ENCODE peak calls at places on chromosomes 3 and 15, in four cellular contexts. N is CD4-positive, alpha-beta T cell; I is heart right ventricle; F is lower lobe of right lung. V is an unnamed sample.

GRCh38 chr3:32703491-32703968 is 18.5 kb downstream of the CNOT10 start:
- DNase-seq in N (no peak), F (no peak), I (no peak), V (no peak)

GRCh38 chr3:9327578-9327977 is 35.3 kb upstream of the THUMPD3 start:
- DNase-seq in I (no peak), N (no peak), F (no peak), V (no peak)

GRCh38 chr15:79430901-79431635 is 1.1 kb upstream of the MINAR1 start:
- DNase-seq in I (no peak), F (no peak), N (no peak), V (no peak)

GRCh38 chr3:149475451-149476060 is 1.1 kb downstream of the TM4SF4 start:
- DNase-seq in F (no peak), N (no peak), I (no peak), V (no peak)

GRCh38 chr3:133021206-133021605 is 17.0 kb upstream of the TMEM108 start:
- DNase-seq in F (no peak), N (no peak), I (no peak), V (no peak)

GRCh38 chr3:184496933-184497332 is 64.7 kb upstream of the EPHB3 start:
- DNase-seq in F (no peak), I (no peak), N (no peak), V (no peak)

GRCh38 chr3:131072099-131072559 is 45.5 kb downstream of the NEK11 start:
- DNase-seq in I (no peak), N (no peak), F (no peak), V (no peak)

GRCh38 chr15:48389701-48390143 is 58.5 kb downstream of the DUT start:
- DNase-seq in F (no peak), I (no peak), N (no peak), V (no peak)

GRCh38 chr3:182837855-182838454 is 44.7 kb downstream of the ATP11B start:
- DNase-seq in N (no peak), I (no peak), F (no peak), V (no peak)

GRCh38 chr3:30655187-30655812 is 48.9 kb downstream of the TGFBR2 start:
- DNase-seq in I (no peak), N (no peak), F (no peak), V (no peak)

GRCh38 chr3:192054881-192055280 is 593.9 kb downstream of the PYDC2 start:
- DNase-seq in I (no peak), N (no peak), F (no peak), V (no peak)

GRCh38 chr15:79640206-79640605 is 208.1 kb downstream of the MINAR1 start:
- DNase-seq in I (peak), N (no peak), F (no peak), V (no peak)

GRCh38 chr3:72441284-72441994 is 406.8 kb downstream of the SHQ1 start:
- DNase-seq in I (no peak), N (no peak), F (no peak), V (no peak)

GRCh38 chr3:193996641-193997089 is 139.3 kb upstream of the HES1 start:
- DNase-seq in F (no peak), N (no peak), I (no peak), V (no peak)

GRCh38 chr3:64327039-64327804 is 102.0 kb upstream of the PRICKLE2 start:
- DNase-seq in N (no peak), I (peak), F (no peak), V (no peak)

GRCh38 chr3:57956119-57956832 is 51.9 kb upstream of the FLNB start:
- DNase-seq in I (no peak), F (no peak), N (no peak), V (no peak)

GRCh38 chr3:12159227-12159601 is 502 bp upstream of the TIMP4 start:
- DNase-seq in F (no peak), I (no peak), N (no peak), V (no peak)

GRCh38 chr15:62896969-62897486 is 145.5 kb upstream of the TPM1 start:
- DNase-seq in N (no peak), I (peak), F (peak), V (peak)

GRCh38 chr3:189080745-189081144 is 91.0 kb upstream of the TPRG1 start:
- DNase-seq in N (no peak), F (no peak), I (no peak), V (no peak)

GRCh38 chr3:159818399-159818798 is 170.2 kb upstream of the IL12A start:
- DNase-seq in I (peak), N (no peak), F (no peak), V (no peak)

GRCh38 chr15:59194639-59195325 is 11.9 kb upstream of the LDHAL6B start:
- DNase-seq in I (no peak), F (no peak), N (no peak), V (no peak)

GRCh38 chr3:5787863-5788488 is 600.5 kb downstream of the EDEM1 start:
- DNase-seq in N (no peak), F (no peak), I (peak), V (no peak)

GRCh38 chr3:48215019-48215418 is 8.3 kb upstream of the CAMP start:
- DNase-seq in I (peak), F (no peak), N (no peak), V (no peak)

GRCh38 chr3:179450901-179451334 is 352 bp downstream of the GNB4 start:
- DNase-seq in I (peak), N (no peak), F (no peak), V (no peak)

GRCh38 chr15:39585871-39586301 is 5.0 kb downstream of the THBS1 start:
- DNase-seq in F (no peak), N (no peak), I (no peak), V (no peak)

GRCh38 chr15:93414576-93415231 is 325.7 kb upstream of the RGMA start:
- DNase-seq in I (no peak), F (no peak), N (no peak), V (no peak)

GRCh38 chr3:192514754-192515660 is 212.3 kb downstream of the FGF12 start:
- DNase-seq in F (peak), I (peak), N (no peak), V (no peak)

GRCh38 chr3:151443583-151443982 is 17.3 kb downstream of the IGSF10 start:
- DNase-seq in I (no peak), F (no peak), N (no peak), V (no peak)

GRCh38 chr15:27844018-27844666 is 255.0 kb downstream of the OCA2 start:
- DNase-seq in N (no peak), F (no peak), I (no peak), V (no peak)

GRCh38 chr3:183116051-183116614 is 16.8 kb upstream of the MCCC1 start:
- DNase-seq in F (no peak), N (peak), I (no peak), V (no peak)

GRCh38 chr15:101013151-101013550 is 94.0 kb downstream of the LRRK1 start:
- DNase-seq in I (peak), F (no peak), N (no peak), V (no peak)

GRCh38 chr3:141538568-141538967 is 51.7 kb downstream of the RASA2 start:
- DNase-seq in N (no peak), I (no peak), F (no peak), V (no peak)

GRCh38 chr3:149114458-149114857 is 15.0 kb upstream of the HPS3 start:
- DNase-seq in F (no peak), N (no peak), I (no peak), V (no peak)

GRCh38 chr3:99419111-99419510 is 219.3 kb upstream of the COL8A1 start:
- DNase-seq in F (no peak), N (no peak), I (no peak), V (no peak)

GRCh38 chr3:122681294-122682015 is 816 bp downstream of the PARP14 start:
- DNase-seq in I (no peak), N (no peak), F (no peak), V (no peak)
- H3K27ac ChIP-seq in I (peak), N (peak), F (peak), V (peak)

GRCh38 chr3:100953103-100953502 is 40.1 kb downstream of the ABI3BP start:
- DNase-seq in N (no peak), I (no peak), F (no peak), V (no peak)
- TF ChIP-seq CTCF in N (no peak), I (no peak), F (no peak), V (no peak)

GRCh38 chr3:123684636-123685035 is 99.8 kb upstream of the HACD2 start:
- DNase-seq in F (no peak), I (no peak), N (no peak), V (no peak)
- H3K27ac ChIP-seq in F (no peak), I (no peak), N (no peak), V (peak)

GRCh38 chr3:195001961-195002861 is 268.7 kb downstream of the XXYLT1 start:
- DNase-seq in I (peak), F (peak), N (peak), V (no peak)
- TF ChIP-seq CTCF in I (peak), F (peak), N (peak), V (peak)

DNA sequence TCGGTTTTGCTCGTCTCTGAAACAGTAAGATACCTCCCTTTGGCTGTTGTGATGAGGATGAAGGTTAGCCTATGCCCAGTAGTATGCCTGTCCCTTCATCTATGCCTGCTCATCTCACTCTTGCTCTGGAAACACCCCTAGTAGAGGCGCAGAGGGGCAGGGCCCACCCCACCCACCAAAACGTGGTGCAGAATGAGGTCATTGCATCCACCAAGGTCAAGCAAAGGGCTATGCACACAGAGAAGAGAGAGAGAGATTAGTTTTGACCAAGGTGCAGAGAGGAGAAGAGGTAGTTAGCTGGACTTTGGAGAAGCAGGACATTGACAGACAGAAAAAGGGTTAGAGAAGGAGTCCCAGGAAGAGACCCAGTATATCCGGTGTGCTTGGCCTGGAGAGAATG is 119.9 kb downstream of the CORO2B start:
- DNase-seq in F (no peak), I (no peak), N (no peak), V (no peak)
- H3K27ac ChIP-seq in F (no peak), I (peak), N (no peak), V (no peak)

DNA sequence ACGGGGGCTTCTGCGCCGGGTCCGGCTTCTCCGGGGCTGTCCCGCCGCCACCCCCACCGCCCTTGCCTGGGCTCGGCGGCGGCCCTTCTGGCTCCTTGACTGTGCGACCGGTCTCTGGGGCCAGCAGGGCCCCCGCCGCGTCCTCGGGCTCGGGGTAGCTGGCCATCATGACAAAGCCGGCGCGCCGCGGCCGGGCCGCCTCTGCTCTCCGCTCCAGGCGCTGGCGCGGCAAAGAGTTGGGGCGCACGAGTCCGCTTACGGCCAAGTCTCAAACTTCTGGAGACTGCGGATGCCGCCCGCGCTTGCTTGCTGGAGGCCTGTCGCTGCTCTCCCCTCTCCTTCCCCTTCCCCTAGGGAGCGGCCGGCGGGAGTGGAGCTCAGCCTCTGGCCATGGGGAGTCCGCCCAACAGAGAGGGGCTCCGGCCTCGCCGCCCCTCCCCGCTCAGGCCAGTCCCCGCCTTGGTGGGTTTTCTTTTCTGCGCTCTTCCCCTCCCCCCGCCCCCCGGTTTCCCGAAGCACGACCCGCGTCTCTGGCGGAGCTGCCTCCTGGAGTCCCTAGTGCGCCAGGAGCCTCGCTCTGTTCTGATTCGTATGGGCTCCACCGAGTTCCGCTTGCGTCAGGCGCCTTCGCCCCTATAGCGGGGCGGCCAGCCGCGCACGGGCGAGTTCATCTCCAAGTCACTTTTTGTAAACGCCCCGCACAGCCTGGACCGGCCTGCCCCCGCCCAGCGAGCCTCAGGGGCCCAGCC is at the start of the genes FOXL2 and FOXL2NB:
- DNase-seq in I (no peak), F (no peak), N (no peak), V (no peak)
- TF ChIP-seq CTCF in I (no peak), F (no peak), N (no peak), V (no peak)